ENCODE peak calls at places on chromosomes 13 and 19, in nine cellular contexts. One of them, this sample, is unnamed.

GRCh38 chr19:45913874-45914830 is at the start of gene NANOS2:
- DNase-seq in uterus: no peak
- DNase-seq in upper lobe of left lung: no peak
- DNase-seq in body of pancreas: no peak
- DNase-seq in tibial nerve: no peak
- DNase-seq in Peyer's patch: no peak
- DNase-seq in lower leg skin: no peak
- DNase-seq in stomach: no peak
- DNase-seq in HCT116: peak
- DNase-seq in this sample: no peak

GRCh38 chr13:45782327-45783045 is 69.1 kb downstream of the SIAH3 start:
- DNase-seq in uterus: no peak
- DNase-seq in tibial nerve: no peak
- DNase-seq in body of pancreas: no peak
- DNase-seq in stomach: no peak
- DNase-seq in HCT116: no peak
- DNase-seq in upper lobe of left lung: no peak
- DNase-seq in lower leg skin: peak
- DNase-seq in Peyer's patch: no peak
- DNase-seq in this sample: no peak

GRCh38 chr13:99978781-99979452 is 2.7 kb upstream of the ZIC2 start:
- DNase-seq in stomach: no peak
- DNase-seq in lower leg skin: no peak
- DNase-seq in uterus: no peak
- DNase-seq in HCT116: no peak
- DNase-seq in tibial nerve: no peak
- DNase-seq in upper lobe of left lung: no peak
- DNase-seq in body of pancreas: no peak
- DNase-seq in Peyer's patch: no peak
- DNase-seq in this sample: no peak

GRCh38 chr19:2678043-2678671 is 24.3 kb downstream of the GNG7 start:
- DNase-seq in Peyer's patch: peak
- DNase-seq in uterus: no peak
- DNase-seq in lower leg skin: no peak
- DNase-seq in body of pancreas: no peak
- DNase-seq in stomach: no peak
- DNase-seq in HCT116: no peak
- DNase-seq in upper lobe of left lung: no peak
- DNase-seq in tibial nerve: no peak
- DNase-seq in this sample: no peak

GRCh38 chr19:9967326-9967725 is 31.0 kb upstream of the OLFM2 start:
- DNase-seq in Peyer's patch: no peak
- DNase-seq in uterus: no peak
- DNase-seq in HCT116: no peak
- DNase-seq in stomach: no peak
- DNase-seq in upper lobe of left lung: no peak
- DNase-seq in lower leg skin: no peak
- DNase-seq in tibial nerve: no peak
- DNase-seq in body of pancreas: no peak
- DNase-seq in this sample: no peak

GRCh38 chr13:112029143-112029542 is 37.8 kb upstream of the SOX1 start:
- DNase-seq in HCT116: no peak
- DNase-seq in uterus: no peak
- DNase-seq in body of pancreas: no peak
- DNase-seq in lower leg skin: no peak
- DNase-seq in stomach: no peak
- DNase-seq in upper lobe of left lung: no peak
- DNase-seq in tibial nerve: no peak
- DNase-seq in Peyer's patch: no peak
- DNase-seq in this sample: no peak

GRCh38 chr19:12156254-12157058 is at the start of gene ZNF625:
- DNase-seq in lower leg skin: peak
- DNase-seq in HCT116: no peak
- DNase-seq in Peyer's patch: peak
- DNase-seq in upper lobe of left lung: peak
- DNase-seq in stomach: peak
- DNase-seq in body of pancreas: peak
- DNase-seq in uterus: peak
- DNase-seq in tibial nerve: peak
- DNase-seq in this sample: peak

GRCh38 chr19:6556480-6556879 is 25.7 kb downstream of the TNFSF9 start:
- DNase-seq in tibial nerve: no peak
- DNase-seq in stomach: no peak
- DNase-seq in body of pancreas: no peak
- DNase-seq in uterus: no peak
- DNase-seq in Peyer's patch: no peak
- DNase-seq in upper lobe of left lung: no peak
- DNase-seq in HCT116: no peak
- DNase-seq in lower leg skin: no peak
- DNase-seq in this sample: no peak

GRCh38 chr19:47239610-47240296 is 8.8 kb upstream of the BBC3 start:
- DNase-seq in stomach: peak
- DNase-seq in Peyer's patch: peak
- DNase-seq in lower leg skin: peak
- DNase-seq in upper lobe of left lung: peak
- DNase-seq in body of pancreas: peak
- DNase-seq in HCT116: no peak
- DNase-seq in tibial nerve: no peak
- DNase-seq in uterus: peak
- DNase-seq in this sample: no peak

GRCh38 chr19:8304841-8305621 is 3.1 kb downstream of the CD320 start:
- DNase-seq in upper lobe of left lung: peak
- DNase-seq in stomach: peak
- DNase-seq in tibial nerve: peak
- DNase-seq in Peyer's patch: peak
- DNase-seq in HCT116: peak
- DNase-seq in uterus: peak
- DNase-seq in body of pancreas: peak
- DNase-seq in lower leg skin: peak
- DNase-seq in this sample: no peak

GRCh38 chr13:29465741-29466293 is 129.7 kb downstream of the SLC7A1 start:
- DNase-seq in upper lobe of left lung: no peak
- DNase-seq in tibial nerve: peak
- DNase-seq in Peyer's patch: no peak
- DNase-seq in stomach: peak
- DNase-seq in lower leg skin: no peak
- DNase-seq in HCT116: no peak
- DNase-seq in body of pancreas: peak
- DNase-seq in uterus: peak
- DNase-seq in this sample: no peak

GRCh38 chr19:29672933-29673336 is 7.7 kb downstream of the PLEKHF1 start:
- DNase-seq in HCT116: no peak
- DNase-seq in body of pancreas: no peak
- DNase-seq in uterus: no peak
- DNase-seq in Peyer's patch: peak
- DNase-seq in tibial nerve: no peak
- DNase-seq in lower leg skin: peak
- DNase-seq in stomach: peak
- DNase-seq in upper lobe of left lung: no peak
- DNase-seq in this sample: no peak

GRCh38 chr13:45331981-45332830 is 8.8 kb downstream of the TPT1 start:
- DNase-seq in tibial nerve: peak
- DNase-seq in uterus: no peak
- DNase-seq in upper lobe of left lung: no peak
- DNase-seq in HCT116: peak
- DNase-seq in lower leg skin: no peak
- DNase-seq in Peyer's patch: no peak
- DNase-seq in stomach: no peak
- DNase-seq in body of pancreas: no peak
- DNase-seq in this sample: no peak

GRCh38 chr19:41792513-41793413 is 3.6 kb upstream of the CEACAM3 start:
- DNase-seq in upper lobe of left lung: peak
- DNase-seq in stomach: peak
- DNase-seq in body of pancreas: peak
- DNase-seq in lower leg skin: no peak
- DNase-seq in HCT116: peak
- DNase-seq in uterus: no peak
- DNase-seq in tibial nerve: peak
- DNase-seq in Peyer's patch: peak
- DNase-seq in this sample: peak

GRCh38 chr13:90015565-90016507 is 1331.7 kb upstream of the MIR17HG start:
- DNase-seq in tibial nerve: no peak
- DNase-seq in Peyer's patch: no peak
- DNase-seq in body of pancreas: no peak
- DNase-seq in HCT116: no peak
- DNase-seq in uterus: no peak
- DNase-seq in stomach: no peak
- DNase-seq in lower leg skin: no peak
- DNase-seq in upper lobe of left lung: no peak
- DNase-seq in this sample: no peak

GRCh38 chr13:74767031-74767430 is 632.8 kb upstream of the KLF12 start:
- DNase-seq in HCT116: no peak
- DNase-seq in stomach: no peak
- DNase-seq in lower leg skin: no peak
- DNase-seq in body of pancreas: no peak
- DNase-seq in upper lobe of left lung: no peak
- DNase-seq in uterus: no peak
- DNase-seq in Peyer's patch: no peak
- DNase-seq in tibial nerve: no peak
- DNase-seq in this sample: no peak

DNA sequence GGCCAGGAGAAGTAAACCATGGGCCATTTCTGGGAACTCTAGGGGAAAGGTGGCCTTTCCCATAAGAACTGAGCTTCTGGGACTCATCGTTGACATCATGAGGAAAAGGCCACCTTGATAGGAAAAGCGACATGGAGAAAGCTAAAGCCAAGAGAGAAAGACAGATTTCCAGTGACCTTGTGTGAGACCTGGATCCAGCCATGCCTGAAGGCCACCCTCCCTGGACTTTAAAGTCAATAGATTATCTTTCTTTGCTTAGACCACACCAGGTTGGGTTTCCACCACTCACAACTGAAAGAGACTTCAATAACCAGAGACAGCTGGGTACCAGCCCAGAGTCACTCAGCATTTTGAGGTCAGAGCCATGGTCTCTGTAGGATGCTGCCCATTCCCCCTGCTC is 3.5 kb downstream of the CYP4F2 start:
- DNase-seq in tibial nerve: no peak
- DNase-seq in HCT116: no peak
- DNase-seq in Peyer's patch: no peak
- DNase-seq in upper lobe of left lung: no peak
- DNase-seq in uterus: no peak
- DNase-seq in body of pancreas: no peak
- DNase-seq in lower leg skin: no peak
- DNase-seq in stomach: no peak
- DNase-seq in this sample: no peak
- TF ChIP-seq POLR2A in tibial nerve: no peak
- TF ChIP-seq POLR2A in HCT116: no peak
- TF ChIP-seq POLR2A in Peyer's patch: no peak
- TF ChIP-seq POLR2A in upper lobe of left lung: no peak
- TF ChIP-seq POLR2A in uterus: no peak
- TF ChIP-seq POLR2A in body of pancreas: no peak
- TF ChIP-seq POLR2A in lower leg skin: no peak
- TF ChIP-seq POLR2A in stomach: no peak
- TF ChIP-seq POLR2A in this sample: no peak

DNA sequence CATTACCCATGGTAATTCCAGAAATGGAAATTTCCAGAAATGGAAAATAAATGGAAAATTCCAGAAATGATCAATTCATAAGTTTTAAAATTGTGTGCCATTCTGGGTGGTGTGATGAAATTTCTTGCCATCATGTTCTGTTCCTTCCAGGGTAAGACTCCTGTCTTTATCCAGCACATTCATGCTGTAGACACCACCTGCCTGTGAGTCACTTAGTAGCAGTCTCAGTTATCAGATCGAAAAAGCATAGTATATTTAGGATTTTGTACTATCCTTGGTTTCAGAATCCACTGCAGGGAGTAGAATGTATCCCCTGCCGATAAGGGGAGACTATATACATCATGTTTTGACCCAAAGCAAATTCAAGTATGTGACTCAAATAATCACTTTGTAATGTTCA is 26.7 kb upstream of the CSNK1A1L start:
- DNase-seq in Peyer's patch: no peak
- DNase-seq in lower leg skin: no peak
- DNase-seq in uterus: no peak
- DNase-seq in stomach: no peak
- DNase-seq in HCT116: no peak
- DNase-seq in tibial nerve: no peak
- DNase-seq in body of pancreas: no peak
- DNase-seq in upper lobe of left lung: no peak
- DNase-seq in this sample: no peak
- TF ChIP-seq POLR2A in Peyer's patch: no peak
- TF ChIP-seq POLR2A in lower leg skin: no peak
- TF ChIP-seq POLR2A in uterus: no peak
- TF ChIP-seq POLR2A in stomach: no peak
- TF ChIP-seq POLR2A in HCT116: no peak
- TF ChIP-seq POLR2A in tibial nerve: no peak
- TF ChIP-seq POLR2A in body of pancreas: no peak
- TF ChIP-seq POLR2A in upper lobe of left lung: no peak
- TF ChIP-seq POLR2A in this sample: no peak

GRCh38 chr13:95301135-95301946 is at the start of gene ABCC4:
- DNase-seq in body of pancreas: peak
- DNase-seq in stomach: peak
- DNase-seq in Peyer's patch: peak
- DNase-seq in tibial nerve: peak
- DNase-seq in HCT116: peak
- DNase-seq in upper lobe of left lung: peak
- DNase-seq in uterus: peak
- DNase-seq in lower leg skin: peak
- DNase-seq in this sample: peak
- TF ChIP-seq POLR2A in body of pancreas: no peak
- TF ChIP-seq POLR2A in stomach: no peak
- TF ChIP-seq POLR2A in Peyer's patch: no peak
- TF ChIP-seq POLR2A in tibial nerve: peak
- TF ChIP-seq POLR2A in HCT116: no peak
- TF ChIP-seq POLR2A in upper lobe of left lung: peak
- TF ChIP-seq POLR2A in uterus: no peak
- TF ChIP-seq POLR2A in lower leg skin: no peak
- TF ChIP-seq POLR2A in this sample: peak

DNA sequence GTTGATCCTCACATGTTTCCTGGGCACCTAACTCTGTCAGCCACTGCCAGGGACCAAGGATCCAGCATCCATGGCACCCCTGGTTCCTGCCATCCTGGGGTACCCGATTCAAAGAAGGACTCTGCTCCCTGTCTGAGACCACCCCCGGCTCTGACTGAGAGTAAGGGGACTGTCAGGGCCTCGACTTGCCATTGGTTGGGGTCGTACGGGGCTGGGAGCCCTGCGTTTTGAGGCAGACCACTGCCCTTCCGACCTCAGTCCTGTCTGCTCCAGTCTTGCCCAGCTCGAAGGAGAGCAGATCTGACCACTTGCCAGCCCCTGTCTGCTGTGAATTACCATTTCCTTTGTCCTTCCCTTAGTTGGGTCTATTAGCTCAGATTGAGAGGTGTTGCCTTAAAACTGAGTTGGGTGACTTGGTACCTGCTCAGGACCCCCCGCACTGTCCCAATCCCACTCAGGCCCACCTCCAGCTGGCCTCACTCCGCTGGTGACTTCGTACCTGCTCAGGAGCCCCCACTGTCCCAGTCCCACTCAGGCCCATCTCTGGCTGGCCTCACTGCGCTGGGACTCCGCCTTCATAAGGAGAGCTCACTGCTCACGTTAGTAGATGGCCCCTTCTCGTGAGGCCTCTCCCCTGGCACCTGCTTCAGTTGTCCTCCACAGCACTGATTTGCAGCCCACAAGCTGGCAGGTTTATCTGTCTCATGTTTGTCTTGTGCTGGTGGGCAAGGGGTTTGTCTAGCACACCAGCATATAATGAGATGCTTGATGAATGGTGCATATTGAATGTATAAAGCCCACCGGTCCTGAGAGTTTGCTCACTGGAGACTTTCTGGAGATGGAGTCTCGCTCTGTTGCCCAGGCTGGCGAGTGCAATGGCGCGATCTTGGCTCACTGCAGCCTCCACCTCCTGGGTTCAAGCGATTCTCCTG is 3.9 kb downstream of the RPL28 start:
- DNase-seq in body of pancreas: no peak
- DNase-seq in uterus: no peak
- DNase-seq in upper lobe of left lung: no peak
- DNase-seq in HCT116: no peak
- DNase-seq in lower leg skin: no peak
- DNase-seq in tibial nerve: no peak
- DNase-seq in stomach: no peak
- DNase-seq in Peyer's patch: no peak
- DNase-seq in this sample: no peak
- TF ChIP-seq POLR2A in body of pancreas: no peak
- TF ChIP-seq POLR2A in uterus: no peak
- TF ChIP-seq POLR2A in upper lobe of left lung: no peak
- TF ChIP-seq POLR2A in HCT116: peak
- TF ChIP-seq POLR2A in lower leg skin: no peak
- TF ChIP-seq POLR2A in tibial nerve: no peak
- TF ChIP-seq POLR2A in stomach: no peak
- TF ChIP-seq POLR2A in Peyer's patch: no peak
- TF ChIP-seq POLR2A in this sample: peak